ENCODE peak calls at places on chromosomes 4 and X, in four cellular contexts. D, W, X and V are unnamed samples.

GRCh38 chr4:38100474-38101255 is 140.5 kb downstream of the PTTG2 start:
- DNase-seq in D (no peak), W (no peak), X (no peak), V (no peak)

GRCh38 chr4:3340038-3340702 is 47.3 kb downstream of the RGS12 start:
- DNase-seq in D (no peak), W (no peak), X (no peak), V (no peak)

GRCh38 chr4:80540785-80541469 is 205.4 kb downstream of the CFAP299 start:
- DNase-seq in D (peak), W (no peak), X (no peak), V (no peak)

GRCh38 chrX:2401590-2402360 is 99.0 kb downstream of the DHRSX start:
- DNase-seq in D (no peak), W (no peak), X (no peak), V (peak)

GRCh38 chr4:96525901-96526300 is 686.0 kb downstream of the PDHA2 start:
- DNase-seq in D (no peak), W (no peak), X (no peak), V (no peak)

GRCh38 chrX:10326578-10326977 is 169.8 kb downstream of the CLCN4 start:
- DNase-seq in D (peak), W (no peak), X (no peak), V (no peak)

GRCh38 chrX:116238093-116238492 is 67.5 kb downstream of the AGTR2 start:
- DNase-seq in D (no peak), W (no peak), X (no peak), V (no peak)

GRCh38 chr4:78288327-78288726 is 231.2 kb downstream of the FRAS1 start:
- DNase-seq in D (no peak), W (no peak), X (no peak), V (no peak)

GRCh38 chr4:48653217-48654014 is 126.7 kb downstream of the FRYL start:
- DNase-seq in D (peak), W (no peak), X (no peak), V (peak)

GRCh38 chr4:173074501-173074946 is 94.1 kb upstream of the GALNT7 start:
- DNase-seq in D (peak), W (peak), X (peak), V (peak)

GRCh38 chrX:53684415-53685192 is 1.9 kb downstream of the HUWE1 start:
- DNase-seq in D (no peak), W (no peak), X (no peak), V (peak)

GRCh38 chr4:142567620-142568451 is 278.3 kb downstream of the INPP4B start:
- DNase-seq in D (peak), W (no peak), X (no peak), V (no peak)

GRCh38 chr4:31052519-31052918 is 332.4 kb downstream of the PCDH7 start:
- DNase-seq in D (no peak), W (no peak), X (no peak), V (no peak)

GRCh38 chr4:10160280-10160856 is 43.8 kb upstream of the WDR1 start:
- DNase-seq in D (peak), W (no peak), X (peak), V (peak)

GRCh38 chrX:49862093-49862492 is 17.2 kb upstream of the USP27X start:
- DNase-seq in D (no peak), W (no peak), X (no peak), V (no peak)

GRCh38 chrX:44306336-44306735 is 37.1 kb downstream of the EFHC2 start:
- DNase-seq in D (peak), W (no peak), X (no peak), V (no peak)

GRCh38 chrX:154727418-154728323 is 23.2 kb downstream of the GAB3 start:
- DNase-seq in D (peak), W (no peak), X (no peak), V (peak)

GRCh38 chr4:89836897-89837384 is at the start of gene SNCA:
- DNase-seq in D (peak), W (peak), X (peak), V (peak)

GRCh38 chr4:184957451-184958115 is 60.7 kb upstream of the HELT start:
- DNase-seq in D (no peak), W (no peak), X (peak), V (no peak)

GRCh38 chr4:41933997-41934812 is 1.0 kb upstream of the TMEM33 start:
- DNase-seq in D (no peak), W (no peak), X (peak), V (no peak)

DNA sequence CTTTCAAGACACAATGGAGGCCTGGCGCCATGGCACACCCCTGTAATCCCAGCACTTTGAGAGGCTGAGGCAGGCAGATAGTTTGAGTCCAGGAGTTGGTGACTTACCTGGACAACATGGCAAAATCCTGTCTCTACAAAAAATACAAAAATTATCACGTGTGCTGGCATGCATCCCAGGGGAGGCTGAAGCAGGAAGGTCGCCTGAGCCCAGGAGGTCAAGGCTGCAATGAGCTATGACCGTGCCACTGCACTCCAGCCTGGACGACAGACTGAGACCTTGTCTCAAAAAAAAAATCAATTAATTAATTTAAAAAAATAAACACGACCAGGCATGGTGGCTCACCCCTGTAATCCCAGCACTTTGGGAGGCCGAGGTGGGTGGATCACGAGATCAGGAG is 2.0 kb upstream of the CTPS2 start:
- DNase-seq in D (no peak), W (no peak), X (no peak), V (no peak)
- H3K56ac ChIP-seq in D (no peak), W (no peak), X (no peak), V (no peak)

GRCh38 chr4:6755088-6755753 is 27.3 kb upstream of the KIAA0232 start:
- DNase-seq in D (no peak), W (no peak), X (no peak), V (no peak)

GRCh38 chr4:6752486-6752829 is 30.1 kb upstream of the KIAA0232 start:
- DNase-seq in D (no peak), W (no peak), X (no peak), V (no peak)

GRCh38 chr4:6753103-6753560 is 29.4 kb upstream of the KIAA0232 start:
- DNase-seq in D (no peak), W (no peak), X (no peak), V (no peak)

GRCh38 chr4:6754481-6755087 is 27.9 kb upstream of the KIAA0232 start:
- DNase-seq in D (no peak), W (no peak), X (no peak), V (no peak)

DNA sequence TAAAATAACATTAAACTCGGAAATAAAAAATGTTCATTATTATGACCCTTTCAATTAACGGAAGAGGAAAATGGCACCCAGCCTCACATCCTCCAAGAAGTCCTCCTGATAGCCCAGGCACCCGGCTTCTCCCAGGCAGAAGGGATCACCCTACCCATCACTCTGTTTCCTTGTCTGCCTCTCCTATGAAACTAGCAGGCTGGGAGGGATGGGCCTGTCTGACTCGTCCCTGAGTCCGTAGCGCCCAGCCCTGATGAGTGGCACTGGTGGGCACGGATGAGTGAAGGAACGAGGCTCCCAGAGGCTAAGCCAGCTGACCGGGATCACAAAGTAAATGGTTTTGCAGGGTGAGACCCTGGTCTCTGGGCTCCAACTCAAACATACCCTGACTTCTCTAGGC is 28.6 kb upstream of the KIAA0232 start:
- DNase-seq in D (no peak), W (no peak), X (no peak), V (no peak)
- H4K8ac ChIP-seq in D (no peak), W (no peak), X (no peak), V (no peak)

GRCh38 chr4:76782837-76783236 is 115.1 kb downstream of the SOWAHB start:
- DNase-seq in D (peak), W (no peak), X (no peak), V (peak)

GRCh38 chr4:76781698-76782595 is 116.0 kb downstream of the SOWAHB start:
- DNase-seq in D (peak), W (no peak), X (peak), V (peak)

GRCh38 chr4:76779740-76780459 is 118.0 kb downstream of the SOWAHB start:
- DNase-seq in D (peak), W (no peak), X (no peak), V (peak)

GRCh38 chr4:76783836-76784235 is 114.1 kb downstream of the SOWAHB start:
- DNase-seq in D (no peak), W (no peak), X (peak), V (peak)

GRCh38 chr4:76780781-76781697 is 116.9 kb downstream of the SOWAHB start:
- DNase-seq in D (no peak), W (no peak), X (no peak), V (no peak)
- H2AK5ac ChIP-seq in D (peak), W (no peak), X (no peak), V (no peak)

DNA sequence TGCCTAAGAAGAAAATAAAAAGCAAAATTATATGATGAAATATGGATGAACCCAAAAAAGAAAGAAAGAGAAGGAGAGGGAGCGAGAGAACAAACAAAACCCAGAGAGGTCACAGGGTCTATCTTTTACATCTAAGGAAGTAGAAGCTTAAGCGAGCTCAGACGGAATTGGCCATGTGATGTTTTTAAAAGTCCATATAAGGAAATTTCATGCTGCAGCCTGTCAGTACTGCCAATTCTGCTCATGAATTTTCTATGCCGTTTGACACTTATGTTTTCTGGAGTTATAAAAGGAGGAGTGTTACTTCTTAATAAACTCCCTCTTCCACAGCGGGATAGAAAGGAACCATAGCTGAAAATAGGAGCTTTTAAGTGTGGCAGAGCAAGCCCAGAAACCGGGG is 32.9 kb upstream of the DCX start:
- DNase-seq in D (no peak), W (no peak), X (no peak), V (peak)
- H3K56ac ChIP-seq in D (no peak), W (no peak), X (no peak), V (no peak)